ENCODE peak calls at places on chromosomes 1 and 21, in eight cellular contexts. B, X, P, U, M, V, T and Y are unnamed samples.

GRCh38 chr1:47805826-47806450 is 191.2 kb downstream of the TRABD2B start:
- DNase-seq in B (no peak), X (no peak), P (no peak), U (no peak), M (no peak), V (no peak), T (no peak), Y (no peak)

GRCh38 chr21:42032266-42032665 is 22.1 kb upstream of the ZBTB21 start:
- DNase-seq in B (no peak), X (no peak), P (no peak), U (no peak), M (no peak), V (no peak), T (no peak), Y (no peak)

GRCh38 chr1:94532077-94532476 is 9.5 kb downstream of the F3 start:
- DNase-seq in B (no peak), X (no peak), P (no peak), U (no peak), M (no peak), V (no peak), T (no peak), Y (no peak)

GRCh38 chr1:107251839-107252238 is 111.0 kb downstream of the NTNG1 start:
- DNase-seq in B (no peak), X (no peak), P (no peak), U (no peak), M (no peak), V (no peak), T (no peak), Y (no peak)

GRCh38 chr1:64848812-64849211 is 103.9 kb downstream of the RAVER2 start:
- DNase-seq in B (no peak), X (no peak), P (no peak), U (no peak), M (no peak), V (no peak), T (no peak), Y (no peak)

GRCh38 chr1:14725641-14726213 is 127.2 kb downstream of the KAZN start:
- DNase-seq in B (no peak), X (no peak), P (no peak), U (no peak), M (no peak), V (no peak), T (no peak), Y (no peak)

GRCh38 chr1:183281039-183281438 is 95.0 kb downstream of the LAMC2 start:
- DNase-seq in B (peak), X (peak), P (no peak), U (no peak), M (peak), V (no peak), T (no peak), Y (no peak)

GRCh38 chr1:180380259-180381183 is 121.9 kb downstream of the ACBD6 start:
- DNase-seq in B (no peak), X (no peak), P (no peak), U (no peak), M (no peak), V (no peak), T (no peak), Y (no peak)

GRCh38 chr1:84763912-84764675 is 73.8 kb upstream of the SSX2IP start:
- DNase-seq in B (no peak), X (no peak), P (no peak), U (no peak), M (no peak), V (no peak), T (no peak), Y (no peak)

GRCh38 chr1:35605882-35606182 is 32.7 kb downstream of the TFAP2E start:
- DNase-seq in B (peak), X (no peak), P (no peak), U (peak), M (no peak), V (no peak), T (no peak), Y (no peak)

GRCh38 chr1:53574621-53575020 is 115.4 kb downstream of the DMRTB1 start:
- DNase-seq in B (no peak), X (no peak), P (no peak), U (no peak), M (no peak), V (no peak), T (no peak), Y (no peak)

GRCh38 chr21:29387598-29387997 is 88.9 kb downstream of the BACH1 start:
- DNase-seq in B (no peak), X (no peak), P (no peak), U (no peak), M (no peak), V (no peak), T (no peak), Y (no peak)

GRCh38 chr1:223831755-223832636 is 13.8 kb downstream of the TP53BP2 start:
- DNase-seq in B (peak), X (no peak), P (no peak), U (peak), M (no peak), V (no peak), T (no peak), Y (no peak)

DNA sequence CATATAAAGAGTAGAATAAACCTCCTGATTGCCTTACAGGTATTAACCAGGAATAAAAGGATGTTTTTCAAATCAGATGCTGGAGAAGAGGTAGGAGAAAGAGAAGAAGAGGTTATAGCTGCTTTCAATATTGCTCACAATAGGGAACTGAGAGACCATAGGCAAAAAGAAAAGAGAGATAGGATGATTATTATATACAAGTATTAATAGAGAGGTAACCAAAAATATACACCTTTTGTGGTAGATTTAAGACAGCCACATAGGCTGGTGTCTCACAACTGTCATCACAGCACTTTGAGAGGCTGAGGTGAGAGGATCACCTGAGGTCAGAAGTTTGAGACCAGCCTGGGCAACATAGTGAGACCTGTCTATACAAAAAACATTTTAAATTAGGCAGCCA is 119.7 kb downstream of the PSMG1 start:
- DNase-seq in B (no peak), X (no peak), P (no peak), U (no peak), M (no peak), V (no peak), T (no peak), Y (no peak)
- H3K4me3 ChIP-seq in B (no peak), X (no peak), P (no peak), U (no peak), M (no peak), V (no peak), T (no peak), Y (no peak)

GRCh38 chr1:26692793-26693490 is 2.9 kb upstream of the ARID1A start:
- DNase-seq in B (peak), X (peak), P (peak), U (peak), M (peak), V (peak), T (peak), Y (peak)

GRCh38 chr1:26693557-26694184 is 2.1 kb upstream of the ARID1A start:
- DNase-seq in B (no peak), X (no peak), P (no peak), U (no peak), M (no peak), V (no peak), T (no peak), Y (no peak)

GRCh38 chr1:26694597-26695416 is 1.0 kb upstream of the ARID1A start:
- DNase-seq in B (no peak), X (no peak), P (no peak), U (no peak), M (no peak), V (no peak), T (no peak), Y (no peak)

GRCh38 chr1:26695417-26696190 is at the start of gene ARID1A:
- DNase-seq in B (peak), X (peak), P (peak), U (peak), M (peak), V (peak), T (peak), Y (peak)

GRCh38 chr1:26694185-26694572 is 1.6 kb upstream of the ARID1A start:
- DNase-seq in B (no peak), X (no peak), P (no peak), U (no peak), M (peak), V (no peak), T (no peak), Y (no peak)
- H3K4me3 ChIP-seq in B (no peak), X (no peak), P (no peak), U (no peak), M (no peak), V (no peak), T (peak), Y (no peak)

DNA sequence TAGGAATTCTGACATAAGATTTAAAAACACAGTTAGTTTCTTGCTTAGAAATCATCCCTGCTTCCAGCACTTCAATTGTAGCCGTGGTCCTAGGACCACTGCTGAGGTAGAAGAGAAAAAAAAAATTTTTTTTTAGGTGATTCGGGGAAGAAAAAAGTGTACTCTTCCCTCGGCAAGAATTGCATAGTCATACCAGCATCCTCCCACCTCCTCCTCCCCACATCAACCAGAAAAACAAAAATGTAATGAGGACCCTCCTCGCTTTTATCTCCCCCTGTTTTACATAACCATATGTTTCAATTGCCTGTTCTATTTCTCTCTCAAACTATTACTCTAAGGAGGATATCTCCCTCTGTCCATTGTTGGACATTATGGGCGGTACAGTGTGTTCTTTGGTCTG is 10.5 kb upstream of the MFSD2A start:
- DNase-seq in B (no peak), X (no peak), P (no peak), U (no peak), M (no peak), V (no peak), T (no peak), Y (no peak)
- H3K4me3 ChIP-seq in B (no peak), X (no peak), P (no peak), U (no peak), M (no peak), V (no peak), T (no peak), Y (no peak)

DNA sequence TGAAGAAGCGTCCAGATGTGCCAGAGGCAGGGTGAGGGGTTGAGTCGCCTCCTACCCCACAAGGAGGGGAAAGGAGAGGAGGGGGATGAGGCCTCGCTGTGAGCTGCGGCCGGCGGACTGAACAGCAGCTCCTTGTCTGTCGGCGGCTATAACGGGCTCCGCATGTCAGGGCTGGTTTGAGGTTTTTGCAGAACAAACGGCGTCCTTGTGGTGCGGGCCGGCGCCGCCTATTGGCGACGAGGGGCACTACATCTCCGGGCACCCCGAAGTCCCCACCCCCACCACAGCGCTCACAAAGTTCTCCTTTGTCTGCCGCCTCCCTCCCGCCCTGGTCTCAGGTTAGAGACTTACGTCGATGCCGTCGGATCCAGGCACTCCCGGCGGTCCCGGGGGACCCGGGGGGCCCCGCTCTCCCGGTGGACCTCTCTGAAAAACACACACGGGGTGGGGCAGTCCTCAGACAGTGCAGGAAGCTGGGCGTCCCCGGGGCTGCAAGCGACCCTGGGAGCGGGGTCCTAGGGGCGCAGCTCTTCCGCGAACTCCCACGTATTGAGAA is 1.8 kb downstream of the COL9A2 start:
- DNase-seq in B (peak), X (peak), P (peak), U (peak), M (peak), V (no peak), T (peak), Y (peak)
- H3K4me3 ChIP-seq in B (peak), X (peak), P (peak), U (peak), M (peak), V (peak), T (peak), Y (peak)

GRCh38 chr21:16534408-16535099 is 804.8 kb downstream of the USP25 start:
- DNase-seq in B (peak), X (peak), P (peak), U (peak), M (peak), V (peak), T (no peak), Y (peak)
- H3K4me3 ChIP-seq in B (peak), X (peak), P (no peak), U (peak), M (peak), V (peak), T (peak), Y (peak)

GRCh38 chr1:23403735-23404486 is 20.6 kb downstream of the TCEA3 start:
- DNase-seq in B (peak), X (peak), P (peak), U (peak), M (peak), V (no peak), T (peak), Y (peak)
- H3K4me3 ChIP-seq in B (no peak), X (peak), P (no peak), U (no peak), M (no peak), V (peak), T (peak), Y (no peak)

DNA sequence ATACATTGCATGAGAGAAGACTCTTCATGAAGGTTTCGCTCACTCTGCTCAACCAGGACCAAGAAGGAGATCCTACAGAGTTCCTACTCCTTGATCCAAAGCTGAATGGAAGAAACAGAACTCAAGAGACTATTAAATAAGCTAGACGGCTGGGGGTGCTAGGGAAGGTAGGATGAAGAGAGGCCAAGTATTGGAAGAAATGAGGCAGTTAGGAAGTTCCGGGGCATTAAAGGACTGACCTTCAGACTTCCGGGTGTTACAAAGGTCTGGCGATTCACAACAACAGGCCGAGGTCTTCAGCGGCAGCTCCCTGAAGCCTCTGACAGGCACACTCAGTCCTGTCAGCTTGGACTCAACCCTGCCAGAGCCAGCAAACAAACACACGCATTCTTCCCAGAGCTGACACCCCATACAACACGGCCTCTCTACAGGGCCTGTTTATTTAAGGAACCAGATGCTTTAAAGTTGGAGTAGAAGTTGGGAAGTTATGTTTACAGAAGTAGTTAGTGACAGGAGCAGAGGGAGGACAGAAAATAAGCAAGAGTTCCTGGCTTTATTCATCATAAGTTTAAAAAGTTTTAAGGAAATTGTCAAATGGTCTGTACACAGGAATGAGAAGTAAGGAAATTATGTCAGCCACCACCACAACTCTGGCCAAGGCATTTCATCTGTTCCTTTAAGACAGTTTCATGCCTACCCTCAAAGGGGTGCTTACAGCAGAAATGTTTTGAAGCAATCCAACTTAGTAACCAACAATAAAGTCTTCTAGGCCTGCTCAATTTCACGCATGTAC is 4.7 kb downstream of the SORT1 start:
- DNase-seq in B (peak), X (peak), P (peak), U (peak), M (peak), V (no peak), T (no peak), Y (no peak)
- H3K4me3 ChIP-seq in B (no peak), X (peak), P (no peak), U (peak), M (peak), V (peak), T (peak), Y (no peak)

GRCh38 chr1:154608522-154609294 is 722 bp upstream of the ADAR start:
- DNase-seq in B (peak), X (peak), P (peak), U (peak), M (peak), V (no peak), T (no peak), Y (no peak)

GRCh38 chr1:154609398-154610380 is 1.7 kb upstream of the ADAR start:
- DNase-seq in B (peak), X (no peak), P (peak), U (peak), M (no peak), V (no peak), T (no peak), Y (no peak)

GRCh38 chr1:154614247-154614646 is 6.3 kb upstream of the ADAR start:
- DNase-seq in B (no peak), X (no peak), P (no peak), U (no peak), M (no peak), V (no peak), T (no peak), Y (no peak)

GRCh38 chr1:154607748-154608521 is at the start of gene ADAR:
- DNase-seq in B (peak), X (peak), P (peak), U (peak), M (peak), V (peak), T (peak), Y (peak)

GRCh38 chr1:154611150-154611865 is 3.3 kb upstream of the ADAR start:
- DNase-seq in B (no peak), X (no peak), P (no peak), U (no peak), M (no peak), V (no peak), T (no peak), Y (no peak)
- H3K4me3 ChIP-seq in B (no peak), X (no peak), P (no peak), U (no peak), M (no peak), V (no peak), T (no peak), Y (no peak)

GRCh38 chr1:233427907-233428306 is 100.4 kb downstream of the MAP3K21 start:
- DNase-seq in B (no peak), X (no peak), P (no peak), U (no peak), M (no peak), V (no peak), T (no peak), Y (no peak)

GRCh38 chr1:233421293-233421692 is 93.8 kb downstream of the MAP3K21 start:
- DNase-seq in B (no peak), X (no peak), P (no peak), U (no peak), M (no peak), V (no peak), T (no peak), Y (no peak)

DNA sequence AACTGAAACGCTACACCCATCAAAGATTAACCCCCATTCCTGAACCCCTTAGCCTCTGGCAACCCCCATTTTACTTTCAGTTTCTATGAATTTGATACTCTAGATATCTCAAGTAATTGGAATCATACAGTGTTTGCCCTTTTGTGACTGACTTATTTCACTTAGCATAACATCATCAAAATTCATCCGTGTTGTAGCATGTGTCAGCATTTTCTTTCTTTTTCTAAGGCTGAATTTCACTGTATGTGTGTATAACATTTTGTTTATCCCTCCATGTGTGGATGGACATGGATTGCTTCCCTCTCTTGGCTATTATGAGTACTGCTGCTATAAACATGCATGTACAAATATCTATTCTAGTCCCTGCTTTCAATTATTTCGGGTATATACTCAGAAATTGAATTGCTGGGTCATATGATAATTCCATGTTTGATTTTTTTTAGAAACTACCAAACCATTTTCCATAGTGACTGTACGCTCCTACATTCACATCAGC is 97.3 kb downstream of the MAP3K21 start:
- DNase-seq in B (no peak), X (no peak), P (no peak), U (no peak), M (no peak), V (no peak), T (no peak), Y (no peak)
- H3K4me3 ChIP-seq in B (no peak), X (no peak), P (no peak), U (no peak), M (no peak), V (no peak), T (no peak), Y (no peak)